ENCODE peak calls at places on chromosomes 16 and 17, in seven cellular contexts. One of them, this sample, is unnamed.
A peak's percentile ranks its signal among the peaks of the same experiment; 100 is the strongest.

GRCh38 chr16:35931722-35932121 is 2472.3 kb downstream of the TP53TG3F start:
- DNase-seq in mesendoderm: no peak
- DNase-seq in IMR-90: no peak
- DNase-seq in H9: no peak
- DNase-seq in trophoblast cell: no peak
- DNase-seq in mesenchymal stem cell: no peak
- DNase-seq in H1: no peak
- DNase-seq in this sample: no peak

GRCh38 chr16:80585764-80586163 is 45.0 kb downstream of the DYNLRB2 start:
- DNase-seq in mesendoderm: no peak
- DNase-seq in IMR-90: no peak
- DNase-seq in H9: no peak
- DNase-seq in trophoblast cell: no peak
- DNase-seq in mesenchymal stem cell: no peak
- DNase-seq in H1: no peak
- DNase-seq in this sample: no peak

GRCh38 chr16:72536673-72537435 is 364.9 kb upstream of the PMFBP1 start:
- DNase-seq in mesendoderm: no peak
- DNase-seq in IMR-90: peak; percentile 54
- DNase-seq in H9: no peak
- DNase-seq in trophoblast cell: peak; percentile 59
- DNase-seq in mesenchymal stem cell: no peak
- DNase-seq in H1: no peak
- DNase-seq in this sample: no peak

GRCh38 chr17:49201481-49201927 is 8.9 kb downstream of the GNGT2 start:
- DNase-seq in mesendoderm: no peak
- DNase-seq in IMR-90: peak; percentile 78
- DNase-seq in H9: no peak
- DNase-seq in trophoblast cell: no peak
- DNase-seq in mesenchymal stem cell: peak; percentile 13
- DNase-seq in H1: no peak
- DNase-seq in this sample: no peak

GRCh38 chr17:28530926-28531325 is 21.5 kb downstream of the UNC119 start:
- DNase-seq in mesendoderm: no peak
- DNase-seq in IMR-90: no peak
- DNase-seq in H9: no peak
- DNase-seq in trophoblast cell: no peak
- DNase-seq in mesenchymal stem cell: no peak
- DNase-seq in H1: no peak
- DNase-seq in this sample: no peak

GRCh38 chr16:59696495-59696894 is 962.4 kb upstream of the GOT2 start:
- DNase-seq in mesendoderm: no peak
- DNase-seq in IMR-90: no peak
- DNase-seq in H9: no peak
- DNase-seq in trophoblast cell: no peak
- DNase-seq in mesenchymal stem cell: no peak
- DNase-seq in H1: no peak
- DNase-seq in this sample: no peak

GRCh38 chr16:23113185-23113584 is 36.1 kb downstream of the USP31 start:
- DNase-seq in mesendoderm: no peak
- DNase-seq in IMR-90: no peak
- DNase-seq in H9: no peak
- DNase-seq in trophoblast cell: no peak
- DNase-seq in mesenchymal stem cell: no peak
- DNase-seq in H1: no peak
- DNase-seq in this sample: no peak

GRCh38 chr16:13343981-13344380 is 442.6 kb downstream of the SHISA9 start:
- DNase-seq in mesendoderm: no peak
- DNase-seq in IMR-90: no peak
- DNase-seq in H9: no peak
- DNase-seq in trophoblast cell: no peak
- DNase-seq in mesenchymal stem cell: no peak
- DNase-seq in H1: no peak
- DNase-seq in this sample: no peak

GRCh38 chr17:46978489-46979022 is 497 bp downstream of the RPRML start:
- DNase-seq in mesendoderm: no peak
- DNase-seq in IMR-90: no peak
- DNase-seq in H9: peak; percentile 63
- DNase-seq in trophoblast cell: no peak
- DNase-seq in mesenchymal stem cell: peak; percentile 7
- DNase-seq in H1: no peak
- DNase-seq in this sample: peak; percentile 21

GRCh38 chr17:6374271-6374691 is 60.6 kb downstream of the AIPL1 start:
- DNase-seq in mesendoderm: peak; percentile 52
- DNase-seq in IMR-90: peak; percentile 13
- DNase-seq in H9: no peak
- DNase-seq in trophoblast cell: peak; percentile 67
- DNase-seq in mesenchymal stem cell: peak; percentile 66
- DNase-seq in H1: no peak
- DNase-seq in this sample: no peak

GRCh38 chr16:88357306-88358032 is 25.3 kb upstream of the ZNF469 start:
- DNase-seq in mesendoderm: no peak
- DNase-seq in IMR-90: no peak
- DNase-seq in H9: no peak
- DNase-seq in trophoblast cell: peak; percentile 9
- DNase-seq in mesenchymal stem cell: no peak
- DNase-seq in H1: no peak
- DNase-seq in this sample: no peak

GRCh38 chr16:74034862-74035261 is 261.8 kb upstream of the PSMD7 start:
- DNase-seq in mesendoderm: peak; percentile 54
- DNase-seq in IMR-90: peak; percentile 11
- DNase-seq in H9: no peak
- DNase-seq in trophoblast cell: peak; percentile 37
- DNase-seq in mesenchymal stem cell: no peak
- DNase-seq in H1: no peak
- DNase-seq in this sample: peak; percentile 36

GRCh38 chr17:59785091-59785799 is 77.8 kb downstream of the VMP1 start:
- DNase-seq in mesendoderm: no peak
- DNase-seq in IMR-90: no peak
- DNase-seq in H9: no peak
- DNase-seq in trophoblast cell: peak; percentile 21
- DNase-seq in mesenchymal stem cell: no peak
- DNase-seq in H1: no peak
- DNase-seq in this sample: no peak

GRCh38 chr17:13222931-13223330 is 205.1 kb upstream of the ELAC2 start:
- DNase-seq in mesendoderm: no peak
- DNase-seq in IMR-90: no peak
- DNase-seq in H9: no peak
- DNase-seq in trophoblast cell: peak; percentile 10
- DNase-seq in mesenchymal stem cell: no peak
- DNase-seq in H1: no peak
- DNase-seq in this sample: no peak

GRCh38 chr16:1745181-1745899 is 26.0 kb downstream of the NME3 start:
- DNase-seq in mesendoderm: peak; percentile 14
- DNase-seq in IMR-90: peak; percentile 59
- DNase-seq in H9: no peak
- DNase-seq in trophoblast cell: peak; percentile 88
- DNase-seq in mesenchymal stem cell: peak; percentile 59
- DNase-seq in H1: no peak
- DNase-seq in this sample: no peak

GRCh38 chr17:55817273-55817709 is 66.4 kb downstream of the PCTP start:
- DNase-seq in mesendoderm: no peak
- DNase-seq in IMR-90: no peak
- DNase-seq in H9: no peak
- DNase-seq in trophoblast cell: no peak
- DNase-seq in mesenchymal stem cell: no peak
- DNase-seq in H1: no peak
- DNase-seq in this sample: no peak

GRCh38 chr17:27612160-27612767 is 18.7 kb upstream of the LGALS9 start:
- DNase-seq in mesendoderm: no peak
- DNase-seq in IMR-90: peak; percentile 45
- DNase-seq in H9: no peak
- DNase-seq in trophoblast cell: peak; percentile 13
- DNase-seq in mesenchymal stem cell: peak; percentile 24
- DNase-seq in H1: no peak
- DNase-seq in this sample: no peak

GRCh38 chr16:14148569-14148968 is 77.5 kb downstream of the MRTFB start:
- DNase-seq in mesendoderm: no peak
- DNase-seq in IMR-90: peak; percentile 5
- DNase-seq in H9: no peak
- DNase-seq in trophoblast cell: no peak
- DNase-seq in mesenchymal stem cell: peak; percentile 53
- DNase-seq in H1: no peak
- DNase-seq in this sample: no peak

GRCh38 chr17:50134206-50135110 is 4.5 kb upstream of the SAMD14 start:
- DNase-seq in mesendoderm: peak; percentile 30
- DNase-seq in IMR-90: no peak
- DNase-seq in H9: no peak
- DNase-seq in trophoblast cell: no peak
- DNase-seq in mesenchymal stem cell: no peak
- DNase-seq in H1: no peak
- DNase-seq in this sample: no peak

GRCh38 chr16:73056383-73056782 is 8.5 kb upstream of the ZFHX3 start:
- DNase-seq in mesendoderm: no peak
- DNase-seq in IMR-90: no peak
- DNase-seq in H9: no peak
- DNase-seq in trophoblast cell: no peak
- DNase-seq in mesenchymal stem cell: no peak
- DNase-seq in H1: no peak
- DNase-seq in this sample: no peak

DNA sequence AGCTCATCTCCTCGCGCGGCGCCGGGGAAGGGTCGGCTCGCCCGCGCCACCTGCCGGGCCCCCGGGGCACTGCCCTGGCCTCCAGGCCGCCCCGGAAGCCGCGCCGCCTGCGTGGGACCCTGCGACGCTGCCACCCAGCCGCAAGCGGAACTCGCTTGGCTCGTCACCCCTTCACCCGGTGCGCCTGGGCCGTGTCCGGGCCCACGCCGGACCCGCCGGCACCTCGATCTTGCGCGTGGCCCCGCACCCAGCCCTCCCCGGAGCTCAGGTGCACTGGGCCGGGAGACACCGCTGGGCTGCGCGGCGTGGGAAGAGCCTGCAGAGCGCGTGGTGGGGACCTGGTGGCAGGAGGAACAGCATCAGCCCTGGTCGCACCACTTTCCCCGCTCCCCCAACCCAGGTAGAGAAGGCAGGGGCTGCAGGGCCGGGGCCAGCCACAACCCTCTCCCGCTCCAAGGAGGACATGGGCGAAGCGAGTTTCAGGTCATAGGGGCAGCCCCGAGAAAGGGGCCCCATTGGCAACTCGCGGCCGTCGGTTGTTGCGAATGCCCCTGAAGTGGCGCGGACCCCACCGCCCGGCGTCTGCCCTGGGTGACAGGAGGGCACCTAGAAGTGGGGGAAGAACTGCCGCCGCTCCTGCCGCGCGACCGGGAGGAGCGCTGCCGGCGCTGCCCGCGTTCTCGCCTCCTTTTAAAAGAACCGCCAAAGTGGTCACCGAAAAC is 363 bp upstream of the MIF4GD start:
- DNase-seq in mesendoderm: peak; percentile 67
- DNase-seq in IMR-90: no peak
- DNase-seq in H9: peak; percentile 79
- DNase-seq in trophoblast cell: peak; percentile 88
- DNase-seq in mesenchymal stem cell: peak; percentile 62
- DNase-seq in H1: no peak
- DNase-seq in this sample: peak; percentile 78
- H2AK5ac ChIP-seq in mesendoderm: no peak overlapping the region
- H2AK5ac ChIP-seq in IMR-90: peak overlapping the region; percentile 9
- H2AK5ac ChIP-seq in H9: no peak overlapping the region
- H2AK5ac ChIP-seq in trophoblast cell: no peak overlapping the region
- H2AK5ac ChIP-seq in mesenchymal stem cell: no peak overlapping the region
- H2AK5ac ChIP-seq in H1: no peak overlapping the region
- H2AK5ac ChIP-seq in this sample: peak overlapping the region; percentile 90

GRCh38 chr16:69105501-69106361 is at the start of gene HAS3:
- DNase-seq in mesendoderm: peak; percentile 96
- DNase-seq in IMR-90: peak; percentile 48
- DNase-seq in H9: peak; percentile 81
- DNase-seq in trophoblast cell: peak; percentile 71
- DNase-seq in mesenchymal stem cell: peak; percentile 46
- DNase-seq in H1: peak; percentile 64
- DNase-seq in this sample: peak; percentile 70
- H2AK5ac ChIP-seq in mesendoderm: no peak within 1 kb of the TSS
- H2AK5ac ChIP-seq in IMR-90: peak within 1 kb of the TSS; percentile 40
- H2AK5ac ChIP-seq in H9: no peak within 1 kb of the TSS
- H2AK5ac ChIP-seq in trophoblast cell: no peak within 1 kb of the TSS
- H2AK5ac ChIP-seq in mesenchymal stem cell: no peak within 1 kb of the TSS
- H2AK5ac ChIP-seq in H1: no peak within 1 kb of the TSS
- H2AK5ac ChIP-seq in this sample: peak within 1 kb of the TSS; percentile 69

GRCh38 chr16:5971106-5971505 is 873.5 kb upstream of the EEF2KMT start:
- DNase-seq in mesendoderm: no peak
- DNase-seq in IMR-90: no peak
- DNase-seq in H9: no peak
- DNase-seq in trophoblast cell: no peak
- DNase-seq in mesenchymal stem cell: no peak
- DNase-seq in H1: no peak
- DNase-seq in this sample: no peak

GRCh38 chr16:5965321-5965720 is 867.7 kb upstream of the EEF2KMT start:
- DNase-seq in mesendoderm: no peak
- DNase-seq in IMR-90: no peak
- DNase-seq in H9: no peak
- DNase-seq in trophoblast cell: no peak
- DNase-seq in mesenchymal stem cell: no peak
- DNase-seq in H1: no peak
- DNase-seq in this sample: no peak

GRCh38 chr16:5971924-5972323 is 874.3 kb upstream of the EEF2KMT start:
- DNase-seq in mesendoderm: no peak
- DNase-seq in IMR-90: no peak
- DNase-seq in H9: no peak
- DNase-seq in trophoblast cell: no peak
- DNase-seq in mesenchymal stem cell: no peak
- DNase-seq in H1: no peak
- DNase-seq in this sample: no peak

DNA sequence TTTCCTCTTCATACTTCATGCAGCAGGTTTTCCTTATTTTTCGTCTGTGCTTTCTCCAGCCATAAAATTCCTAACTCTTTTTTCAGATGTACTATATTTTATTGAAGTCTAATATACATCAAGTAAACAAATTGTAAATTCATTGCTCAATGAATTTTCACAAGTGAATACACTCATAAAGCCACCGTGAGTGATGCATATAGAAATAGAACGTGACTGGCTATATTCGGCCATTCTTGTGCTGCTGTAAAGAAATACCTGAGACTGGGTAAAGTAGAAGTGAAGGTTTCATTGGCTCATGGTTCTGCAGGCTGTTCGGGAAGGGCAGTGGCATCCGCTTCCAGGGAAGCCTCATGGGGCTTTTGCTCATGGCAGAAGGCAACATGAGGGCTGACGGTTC is 868.4 kb upstream of the EEF2KMT start:
- DNase-seq in mesendoderm: no peak
- DNase-seq in IMR-90: no peak
- DNase-seq in H9: no peak
- DNase-seq in trophoblast cell: no peak
- DNase-seq in mesenchymal stem cell: no peak
- DNase-seq in H1: no peak
- DNase-seq in this sample: no peak
- H2AK5ac ChIP-seq in mesendoderm: no peak overlapping the region
- H2AK5ac ChIP-seq in IMR-90: no peak overlapping the region
- H2AK5ac ChIP-seq in H9: no peak overlapping the region
- H2AK5ac ChIP-seq in trophoblast cell: no peak overlapping the region
- H2AK5ac ChIP-seq in mesenchymal stem cell: no peak overlapping the region
- H2AK5ac ChIP-seq in H1: no peak overlapping the region
- H2AK5ac ChIP-seq in this sample: no peak overlapping the region

DNA sequence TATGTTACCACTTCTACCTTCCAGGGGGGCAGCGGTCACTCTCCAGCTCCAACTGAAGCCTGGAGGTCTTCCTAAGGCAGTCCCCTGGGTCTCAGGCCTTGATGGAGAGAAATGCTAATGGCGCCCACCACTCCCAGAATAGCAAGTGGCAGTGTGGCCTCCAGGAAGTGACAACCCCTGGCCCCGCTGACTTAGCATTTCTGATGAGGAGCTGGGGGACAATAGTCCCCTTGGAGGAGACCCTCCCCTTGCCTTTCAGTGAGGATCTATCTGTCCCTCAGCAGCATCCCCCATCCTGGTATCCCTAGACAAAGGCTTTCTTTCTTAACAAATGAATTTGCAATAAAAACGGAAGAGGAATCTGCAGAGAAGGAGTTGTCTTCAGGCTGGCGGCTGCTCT is 68.8 kb downstream of the LITAF start:
- DNase-seq in mesendoderm: no peak
- DNase-seq in IMR-90: no peak
- DNase-seq in H9: no peak
- DNase-seq in trophoblast cell: no peak
- DNase-seq in mesenchymal stem cell: no peak
- DNase-seq in H1: no peak
- DNase-seq in this sample: no peak
- H2AK5ac ChIP-seq in mesendoderm: no peak overlapping the region
- H2AK5ac ChIP-seq in IMR-90: no peak overlapping the region
- H2AK5ac ChIP-seq in H9: no peak overlapping the region
- H2AK5ac ChIP-seq in trophoblast cell: no peak overlapping the region
- H2AK5ac ChIP-seq in mesenchymal stem cell: no peak overlapping the region
- H2AK5ac ChIP-seq in H1: no peak overlapping the region
- H2AK5ac ChIP-seq in this sample: no peak overlapping the region

This sample was measured in neuronal stem cell.